ENCODE peak calls at places on chromosomes 2 and 18, in four cellular contexts. One of them, this sample, is unnamed.

GRCh38 chr2:156340377-156340776 is 7.9 kb upstream of the NR4A2 start:
- DNase-seq in CD4-positive, alpha-beta memory T cell: no peak
- DNase-seq in A549: no peak
- DNase-seq in CD8-positive, alpha-beta memory T cell: no peak
- DNase-seq in this sample: no peak

GRCh38 chr2:237695201-237695780 is 67.9 kb downstream of the LRRFIP1 start:
- DNase-seq in CD8-positive, alpha-beta memory T cell: peak
- DNase-seq in A549: peak
- DNase-seq in CD4-positive, alpha-beta memory T cell: peak
- DNase-seq in this sample: peak

GRCh38 chr2:60391250-60392013 is 162.0 kb downstream of the BCL11A start:
- DNase-seq in A549: no peak
- DNase-seq in CD4-positive, alpha-beta memory T cell: no peak
- DNase-seq in CD8-positive, alpha-beta memory T cell: no peak
- DNase-seq in this sample: no peak

GRCh38 chr2:13001408-13001807 is 284.7 kb downstream of the TRIB2 start:
- DNase-seq in A549: no peak
- DNase-seq in CD4-positive, alpha-beta memory T cell: no peak
- DNase-seq in CD8-positive, alpha-beta memory T cell: no peak
- DNase-seq in this sample: no peak

GRCh38 chr2:11784747-11785610 is 38.5 kb downstream of the LPIN1 start:
- DNase-seq in CD4-positive, alpha-beta memory T cell: peak
- DNase-seq in CD8-positive, alpha-beta memory T cell: peak
- DNase-seq in A549: peak
- DNase-seq in this sample: peak

GRCh38 chr2:241602720-241603119 is 34.2 kb downstream of the THAP4 start:
- DNase-seq in CD8-positive, alpha-beta memory T cell: no peak
- DNase-seq in CD4-positive, alpha-beta memory T cell: no peak
- DNase-seq in A549: no peak
- DNase-seq in this sample: no peak

GRCh38 chr2:175832886-175833285 is 169.2 kb downstream of the LNPK start:
- DNase-seq in CD4-positive, alpha-beta memory T cell: no peak
- DNase-seq in CD8-positive, alpha-beta memory T cell: no peak
- DNase-seq in A549: no peak
- DNase-seq in this sample: no peak

GRCh38 chr2:49687873-49688272 is 533.6 kb upstream of the FSHR start:
- DNase-seq in CD4-positive, alpha-beta memory T cell: no peak
- DNase-seq in A549: no peak
- DNase-seq in CD8-positive, alpha-beta memory T cell: no peak
- DNase-seq in this sample: no peak

GRCh38 chr18:11136241-11136640 is 13.1 kb downstream of the PIEZO2 start:
- DNase-seq in CD8-positive, alpha-beta memory T cell: no peak
- DNase-seq in A549: no peak
- DNase-seq in CD4-positive, alpha-beta memory T cell: no peak
- DNase-seq in this sample: no peak

GRCh38 chr18:25233582-25234362 is 118.2 kb downstream of the ZNF521 start:
- DNase-seq in A549: no peak
- DNase-seq in CD8-positive, alpha-beta memory T cell: no peak
- DNase-seq in CD4-positive, alpha-beta memory T cell: no peak
- DNase-seq in this sample: no peak

GRCh38 chr2:166140922-166141321 is 13.1 kb upstream of the SCN1A start:
- DNase-seq in CD8-positive, alpha-beta memory T cell: no peak
- DNase-seq in CD4-positive, alpha-beta memory T cell: no peak
- DNase-seq in A549: no peak
- DNase-seq in this sample: no peak

GRCh38 chr2:60498176-60499081 is 55.0 kb downstream of the BCL11A start:
- DNase-seq in CD4-positive, alpha-beta memory T cell: no peak
- DNase-seq in A549: no peak
- DNase-seq in CD8-positive, alpha-beta memory T cell: no peak
- DNase-seq in this sample: no peak

GRCh38 chr2:109129921-109130725 is 1.1 kb downstream of the SH3RF3 start:
- DNase-seq in CD8-positive, alpha-beta memory T cell: peak
- DNase-seq in A549: no peak
- DNase-seq in CD4-positive, alpha-beta memory T cell: no peak
- DNase-seq in this sample: no peak

GRCh38 chr2:217459675-217460405 is 543.0 kb downstream of the TNS1 start:
- DNase-seq in CD4-positive, alpha-beta memory T cell: no peak
- DNase-seq in A549: no peak
- DNase-seq in CD8-positive, alpha-beta memory T cell: no peak
- DNase-seq in this sample: no peak

GRCh38 chr18:50507120-50507590 is 52.7 kb upstream of the MAPK4 start:
- DNase-seq in CD8-positive, alpha-beta memory T cell: no peak
- DNase-seq in CD4-positive, alpha-beta memory T cell: no peak
- DNase-seq in A549: peak
- DNase-seq in this sample: no peak

GRCh38 chr18:61237529-61237928 is 95.7 kb upstream of the CDH20 start:
- DNase-seq in CD8-positive, alpha-beta memory T cell: no peak
- DNase-seq in CD4-positive, alpha-beta memory T cell: no peak
- DNase-seq in A549: no peak
- DNase-seq in this sample: no peak

GRCh38 chr2:106812377-106812776 is 73.6 kb downstream of the ST6GAL2 start:
- DNase-seq in CD4-positive, alpha-beta memory T cell: no peak
- DNase-seq in A549: no peak
- DNase-seq in CD8-positive, alpha-beta memory T cell: no peak
- DNase-seq in this sample: no peak
- H3K27ac ChIP-seq in CD4-positive, alpha-beta memory T cell: no peak
- H3K27ac ChIP-seq in A549: no peak
- H3K27ac ChIP-seq in CD8-positive, alpha-beta memory T cell: no peak
- H3K27ac ChIP-seq in this sample: no peak

GRCh38 chr18:2979871-2980606 is 32.9 kb downstream of the LPIN2 start:
- DNase-seq in CD8-positive, alpha-beta memory T cell: no peak
- DNase-seq in A549: no peak
- DNase-seq in CD4-positive, alpha-beta memory T cell: no peak
- DNase-seq in this sample: no peak

GRCh38 chr18:2976733-2977132 is 36.2 kb downstream of the LPIN2 start:
- DNase-seq in CD4-positive, alpha-beta memory T cell: no peak
- DNase-seq in CD8-positive, alpha-beta memory T cell: no peak
- DNase-seq in A549: no peak
- DNase-seq in this sample: no peak

GRCh38 chr18:2979027-2979570 is 33.8 kb downstream of the LPIN2 start:
- DNase-seq in CD8-positive, alpha-beta memory T cell: no peak
- DNase-seq in CD4-positive, alpha-beta memory T cell: no peak
- DNase-seq in A549: no peak
- DNase-seq in this sample: no peak

GRCh38 chr18:2978626-2979025 is 34.3 kb downstream of the LPIN2 start:
- DNase-seq in CD4-positive, alpha-beta memory T cell: no peak
- DNase-seq in A549: peak
- DNase-seq in CD8-positive, alpha-beta memory T cell: no peak
- DNase-seq in this sample: no peak

GRCh38 chr18:2978208-2978607 is 34.7 kb downstream of the LPIN2 start:
- DNase-seq in CD8-positive, alpha-beta memory T cell: no peak
- DNase-seq in A549: no peak
- DNase-seq in CD4-positive, alpha-beta memory T cell: no peak
- DNase-seq in this sample: no peak
- H3K27ac ChIP-seq in CD8-positive, alpha-beta memory T cell: peak
- H3K27ac ChIP-seq in A549: peak
- H3K27ac ChIP-seq in CD4-positive, alpha-beta memory T cell: peak
- H3K27ac ChIP-seq in this sample: peak

GRCh38 chr2:126902859-126903258 is 4.2 kb downstream of the TEX51 start:
- DNase-seq in A549: no peak
- DNase-seq in CD4-positive, alpha-beta memory T cell: no peak
- DNase-seq in CD8-positive, alpha-beta memory T cell: no peak
- DNase-seq in this sample: no peak

GRCh38 chr2:126900646-126901319 is 2.1 kb downstream of the TEX51 start:
- DNase-seq in CD4-positive, alpha-beta memory T cell: no peak
- DNase-seq in CD8-positive, alpha-beta memory T cell: no peak
- DNase-seq in A549: no peak
- DNase-seq in this sample: no peak

GRCh38 chr2:126899786-126900185 is 1.1 kb downstream of the TEX51 start:
- DNase-seq in A549: no peak
- DNase-seq in CD4-positive, alpha-beta memory T cell: no peak
- DNase-seq in CD8-positive, alpha-beta memory T cell: no peak
- DNase-seq in this sample: no peak

GRCh38 chr2:126901459-126901858 is 2.8 kb downstream of the TEX51 start:
- DNase-seq in A549: no peak
- DNase-seq in CD4-positive, alpha-beta memory T cell: no peak
- DNase-seq in CD8-positive, alpha-beta memory T cell: no peak
- DNase-seq in this sample: no peak

GRCh38 chr2:126902152-126902835 is 3.6 kb downstream of the TEX51 start:
- DNase-seq in A549: no peak
- DNase-seq in CD8-positive, alpha-beta memory T cell: no peak
- DNase-seq in CD4-positive, alpha-beta memory T cell: no peak
- DNase-seq in this sample: no peak
- H3K27ac ChIP-seq in A549: no peak
- H3K27ac ChIP-seq in CD8-positive, alpha-beta memory T cell: no peak
- H3K27ac ChIP-seq in CD4-positive, alpha-beta memory T cell: no peak
- H3K27ac ChIP-seq in this sample: no peak

DNA sequence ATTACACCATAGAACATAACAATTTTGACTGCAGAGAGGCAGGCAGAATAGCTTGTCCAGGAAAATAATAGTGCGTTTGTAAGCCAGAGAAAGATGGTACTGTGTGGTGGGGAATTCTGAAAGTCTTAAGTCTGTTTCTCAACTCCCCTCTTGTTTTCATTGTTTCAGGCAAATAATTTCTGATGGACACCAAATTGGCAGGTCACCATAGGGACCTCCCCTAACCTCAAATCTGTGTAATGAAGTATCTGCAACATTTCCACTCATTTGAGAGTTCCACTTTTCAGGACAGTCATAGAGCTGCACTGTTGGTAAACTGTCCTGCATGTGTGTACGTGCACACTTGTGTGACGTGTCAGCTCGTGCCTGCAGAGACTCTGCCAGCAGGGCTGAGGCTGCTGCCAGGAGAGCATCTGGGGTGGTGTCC is 195.6 kb downstream of the AGAP1 start:
- DNase-seq in CD4-positive, alpha-beta memory T cell: no peak
- DNase-seq in A549: no peak
- DNase-seq in CD8-positive, alpha-beta memory T cell: no peak
- DNase-seq in this sample: no peak
- H3K27ac ChIP-seq in CD4-positive, alpha-beta memory T cell: no peak
- H3K27ac ChIP-seq in A549: no peak
- H3K27ac ChIP-seq in CD8-positive, alpha-beta memory T cell: no peak
- H3K27ac ChIP-seq in this sample: no peak

This sample was measured in CD8-positive, alpha-beta T cell.